ENCODE peak calls at places on chromosomes 13 and 19, in five cellular contexts. One of them, this sample, is unnamed.

GRCh38 chr19:58009666-58010301 is 7.2 kb upstream of the ZNF606 start:
- DNase-seq in transverse colon: peak; percentile 84
- DNase-seq in stomach: peak; percentile 72
- DNase-seq in upper lobe of left lung: peak; percentile 53
- DNase-seq in vagina: no peak
- DNase-seq in this sample: peak; percentile 92

GRCh38 chr13:113746143-113746525 is 12.9 kb upstream of the TMEM255B start:
- DNase-seq in transverse colon: peak; percentile 52
- DNase-seq in stomach: no peak
- DNase-seq in upper lobe of left lung: no peak
- DNase-seq in vagina: no peak
- DNase-seq in this sample: no peak

GRCh38 chr19:48490980-48491792 is 20.4 kb downstream of the LMTK3 start:
- DNase-seq in transverse colon: peak; percentile 66
- DNase-seq in stomach: peak; percentile 56
- DNase-seq in upper lobe of left lung: peak; percentile 48
- DNase-seq in vagina: no peak
- DNase-seq in this sample: peak; percentile 84

GRCh38 chr13:74868044-74868443 is 613.9 kb downstream of the TBC1D4 start:
- DNase-seq in transverse colon: no peak
- DNase-seq in stomach: no peak
- DNase-seq in upper lobe of left lung: no peak
- DNase-seq in vagina: no peak
- DNase-seq in this sample: no peak

GRCh38 chr13:50309872-50310594 is 294.8 kb downstream of the KCNRG start:
- DNase-seq in transverse colon: no peak
- DNase-seq in stomach: no peak
- DNase-seq in upper lobe of left lung: no peak
- DNase-seq in vagina: no peak
- DNase-seq in this sample: no peak

GRCh38 chr13:69292789-69293425 is 814.7 kb upstream of the ATXN8OS start:
- DNase-seq in transverse colon: no peak
- DNase-seq in stomach: no peak
- DNase-seq in upper lobe of left lung: no peak
- DNase-seq in vagina: no peak
- DNase-seq in this sample: no peak

GRCh38 chr13:57680609-57681008 is 49.1 kb downstream of the PCDH17 start:
- DNase-seq in transverse colon: no peak
- DNase-seq in stomach: no peak
- DNase-seq in upper lobe of left lung: no peak
- DNase-seq in vagina: no peak
- DNase-seq in this sample: no peak

GRCh38 chr13:46010148-46010547 is 42.4 kb downstream of the ZC3H13 start:
- DNase-seq in transverse colon: no peak
- DNase-seq in stomach: no peak
- DNase-seq in upper lobe of left lung: no peak
- DNase-seq in vagina: no peak
- DNase-seq in this sample: no peak

GRCh38 chr13:114076329-114076761 is 56.1 kb downstream of the RASA3 start:
- DNase-seq in transverse colon: no peak
- DNase-seq in stomach: no peak
- DNase-seq in upper lobe of left lung: peak; percentile 20
- DNase-seq in vagina: no peak
- DNase-seq in this sample: no peak

GRCh38 chr19:17210296-17210695 is 4.9 kb upstream of the USE1 start:
- DNase-seq in transverse colon: no peak
- DNase-seq in stomach: no peak
- DNase-seq in upper lobe of left lung: no peak
- DNase-seq in vagina: no peak
- DNase-seq in this sample: peak; percentile 64

GRCh38 chr13:44384778-44385177 is 11.2 kb downstream of the SERP2 start:
- DNase-seq in transverse colon: no peak
- DNase-seq in stomach: no peak
- DNase-seq in upper lobe of left lung: no peak
- DNase-seq in vagina: no peak
- DNase-seq in this sample: no peak

GRCh38 chr19:7904074-7905020 is 670 bp downstream of the MAP2K7 start:
- DNase-seq in transverse colon: peak; percentile 62
- DNase-seq in stomach: no peak
- DNase-seq in upper lobe of left lung: peak; percentile 36
- DNase-seq in vagina: no peak
- DNase-seq in this sample: peak; percentile 94

GRCh38 chr19:42313096-42313839 is at the start of gene TMEM145:
- DNase-seq in transverse colon: peak; percentile 41
- DNase-seq in stomach: peak; percentile 56
- DNase-seq in upper lobe of left lung: no peak
- DNase-seq in vagina: no peak
- DNase-seq in this sample: no peak

GRCh38 chr13:20945952-20946383 is 43.4 kb upstream of the XPO4 start:
- DNase-seq in transverse colon: peak; percentile 22
- DNase-seq in stomach: no peak
- DNase-seq in upper lobe of left lung: peak; percentile 31
- DNase-seq in vagina: no peak
- DNase-seq in this sample: no peak

GRCh38 chr13:23956106-23956505 is 58.8 kb upstream of the C1QTNF9B start:
- DNase-seq in transverse colon: peak; percentile 65
- DNase-seq in stomach: no peak
- DNase-seq in upper lobe of left lung: no peak
- DNase-seq in vagina: no peak
- DNase-seq in this sample: no peak

GRCh38 chr13:110820311-110820710 is 94.6 kb downstream of the ANKRD10 start:
- DNase-seq in transverse colon: no peak
- DNase-seq in stomach: no peak
- DNase-seq in upper lobe of left lung: no peak
- DNase-seq in vagina: no peak
- DNase-seq in this sample: no peak

GRCh38 chr13:28978574-28978973 is 158.4 kb downstream of the MTUS2 start:
- DNase-seq in transverse colon: no peak
- DNase-seq in stomach: no peak
- DNase-seq in upper lobe of left lung: no peak
- DNase-seq in vagina: no peak
- DNase-seq in this sample: no peak

GRCh38 chr19:19911150-19911549 is 10.4 kb downstream of the ZNF93 start:
- DNase-seq in transverse colon: no peak
- DNase-seq in stomach: no peak
- DNase-seq in upper lobe of left lung: no peak
- DNase-seq in vagina: no peak
- DNase-seq in this sample: no peak

GRCh38 chr13:85332595-85332994 is 466.6 kb downstream of the SLITRK6 start:
- DNase-seq in transverse colon: no peak
- DNase-seq in stomach: no peak
- DNase-seq in upper lobe of left lung: no peak
- DNase-seq in vagina: no peak
- DNase-seq in this sample: no peak

GRCh38 chr13:46546084-46546786 is 6.7 kb upstream of the LRCH1 start:
- DNase-seq in transverse colon: no peak
- DNase-seq in stomach: no peak
- DNase-seq in upper lobe of left lung: no peak
- DNase-seq in vagina: no peak
- DNase-seq in this sample: no peak

GRCh38 chr13:69660155-69660554 is 447.5 kb upstream of the ATXN8OS start:
- DNase-seq in transverse colon: no peak
- DNase-seq in stomach: no peak
- DNase-seq in upper lobe of left lung: no peak
- DNase-seq in vagina: no peak
- DNase-seq in this sample: no peak

GRCh38 chr13:63731896-63732295 is 2316.2 kb upstream of the PCDH20 start:
- DNase-seq in transverse colon: no peak
- DNase-seq in stomach: peak; percentile 39
- DNase-seq in upper lobe of left lung: no peak
- DNase-seq in vagina: no peak
- DNase-seq in this sample: no peak

GRCh38 chr13:112943309-112944125 is 25.5 kb upstream of the MCF2L start:
- DNase-seq in transverse colon: peak; percentile 40
- DNase-seq in stomach: peak; percentile 61
- DNase-seq in upper lobe of left lung: peak; percentile 48
- DNase-seq in vagina: no peak
- DNase-seq in this sample: peak; percentile 83

DNA sequence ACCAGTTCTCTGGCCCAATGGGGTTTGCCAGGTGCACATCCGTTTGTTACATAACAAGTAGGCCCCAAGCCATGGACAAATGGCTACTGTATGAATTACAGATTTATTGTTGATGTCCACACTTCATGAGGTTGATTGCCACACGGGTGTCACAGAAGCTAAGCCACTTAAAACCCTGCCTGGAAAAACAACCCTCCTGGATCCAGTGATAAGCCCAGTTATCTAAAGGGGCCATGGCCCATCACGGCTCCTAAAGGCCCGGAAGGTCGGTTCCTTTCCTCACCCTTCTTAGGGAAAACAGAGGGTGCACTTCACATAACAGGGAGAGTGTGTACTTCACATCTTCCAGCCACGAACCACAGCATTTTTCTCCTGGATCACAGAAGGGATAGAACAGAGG is 4.1 kb downstream of the TMEM272 start:
- DNase-seq in transverse colon: no peak
- DNase-seq in stomach: no peak
- DNase-seq in upper lobe of left lung: no peak
- DNase-seq in vagina: no peak
- DNase-seq in this sample: no peak
- TF ChIP-seq POLR2AphosphoS5 in transverse colon: no peak
- TF ChIP-seq POLR2AphosphoS5 in stomach: no peak
- TF ChIP-seq POLR2AphosphoS5 in upper lobe of left lung: no peak
- TF ChIP-seq POLR2AphosphoS5 in vagina: no peak
- TF ChIP-seq POLR2AphosphoS5 in this sample: no peak

GRCh38 chr13:27650312-27650711 is 28.6 kb downstream of the POLR1D start:
- DNase-seq in transverse colon: no peak
- DNase-seq in stomach: no peak
- DNase-seq in upper lobe of left lung: no peak
- DNase-seq in vagina: no peak
- DNase-seq in this sample: no peak
- H3K4me1 ChIP-seq in transverse colon: peaks cover 2% of the 10 kb centered on the region
- H3K4me1 ChIP-seq in stomach: no peaks in the 10 kb centered on the region
- H3K4me1 ChIP-seq in upper lobe of left lung: no peaks in the 10 kb centered on the region
- H3K4me1 ChIP-seq in vagina: peaks cover 19% of the 10 kb centered on the region
- H3K4me1 ChIP-seq in this sample: no peaks in the 10 kb centered on the region

DNA sequence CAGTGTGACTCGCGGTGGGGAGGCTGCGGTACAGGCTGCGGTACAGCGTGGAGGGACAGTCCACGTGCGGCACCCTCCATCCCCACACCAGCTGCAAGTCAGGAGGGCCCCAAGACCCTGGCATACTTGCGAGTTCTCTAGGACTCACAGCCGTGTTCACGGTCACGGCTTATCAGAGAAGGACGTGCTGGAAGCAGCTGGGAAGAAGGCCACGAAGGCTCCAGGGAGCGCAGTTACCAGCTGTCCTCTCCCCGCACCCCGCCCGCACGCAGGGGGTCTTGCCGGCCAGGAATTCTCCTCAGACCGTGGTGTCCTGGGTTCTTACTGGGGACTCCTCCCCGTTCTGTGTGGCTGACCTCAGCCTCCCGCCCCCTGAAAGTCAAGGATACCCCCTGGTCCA is 6.2 kb downstream of the ZNF444 start:
- DNase-seq in transverse colon: no peak
- DNase-seq in stomach: no peak
- DNase-seq in upper lobe of left lung: no peak
- DNase-seq in vagina: no peak
- DNase-seq in this sample: no peak
- TF ChIP-seq CTCF in transverse colon: no peak
- TF ChIP-seq CTCF in stomach: no peak
- TF ChIP-seq CTCF in upper lobe of left lung: no peak
- TF ChIP-seq CTCF in vagina: no peak
- TF ChIP-seq CTCF in this sample: no peak

GRCh38 chr13:32986552-32986951 is 29.7 kb upstream of the KL start:
- DNase-seq in transverse colon: no peak
- DNase-seq in stomach: no peak
- DNase-seq in upper lobe of left lung: no peak
- DNase-seq in vagina: no peak
- DNase-seq in this sample: no peak

GRCh38 chr13:32984857-32985626 is 31.2 kb upstream of the KL start:
- DNase-seq in transverse colon: peak; percentile 18
- DNase-seq in stomach: peak; percentile 39
- DNase-seq in upper lobe of left lung: no peak
- DNase-seq in vagina: no peak
- DNase-seq in this sample: no peak

GRCh38 chr13:32989331-32989730 is 26.9 kb upstream of the KL start:
- DNase-seq in transverse colon: no peak
- DNase-seq in stomach: no peak
- DNase-seq in upper lobe of left lung: no peak
- DNase-seq in vagina: no peak
- DNase-seq in this sample: no peak

GRCh38 chr13:32987462-32987861 is 28.8 kb upstream of the KL start:
- DNase-seq in transverse colon: no peak
- DNase-seq in stomach: no peak
- DNase-seq in upper lobe of left lung: no peak
- DNase-seq in vagina: no peak
- DNase-seq in this sample: no peak

DNA sequence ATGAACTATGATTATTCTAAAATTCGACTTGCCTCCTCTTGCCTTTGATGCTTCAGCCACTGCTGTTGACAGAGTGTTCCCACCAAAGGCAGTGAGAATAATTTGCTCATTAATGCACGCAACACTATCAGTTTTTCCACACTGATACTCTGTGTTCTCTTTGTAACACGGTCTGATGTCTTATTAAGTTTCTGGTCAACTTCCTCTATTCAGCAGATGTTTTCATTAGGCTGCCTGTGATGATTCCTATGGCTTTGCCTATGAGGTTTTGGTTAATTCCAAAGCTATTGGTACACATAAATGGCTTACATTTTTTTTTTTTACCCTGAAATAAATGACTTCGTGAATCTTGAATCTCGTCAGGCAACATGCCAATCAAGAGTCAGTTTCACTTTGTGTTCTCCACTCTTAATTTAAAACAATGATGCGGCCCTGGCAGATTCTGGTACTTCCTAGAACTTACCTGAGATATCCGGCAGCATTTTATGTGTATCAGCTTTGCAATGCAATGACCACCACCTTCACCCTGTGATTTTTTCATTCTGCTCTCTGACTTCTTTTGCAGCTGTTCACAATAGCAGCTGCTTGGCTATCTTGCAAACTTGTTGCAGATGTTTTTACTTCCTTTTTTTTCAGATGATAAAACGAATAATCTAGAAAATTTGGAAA is 27.5 kb upstream of the KL start:
- DNase-seq in transverse colon: no peak
- DNase-seq in stomach: no peak
- DNase-seq in upper lobe of left lung: no peak
- DNase-seq in vagina: no peak
- DNase-seq in this sample: no peak
- TF ChIP-seq POLR2AphosphoS5 in transverse colon: no peak
- TF ChIP-seq POLR2AphosphoS5 in stomach: no peak
- TF ChIP-seq POLR2AphosphoS5 in upper lobe of left lung: no peak
- TF ChIP-seq POLR2AphosphoS5 in vagina: no peak
- TF ChIP-seq POLR2AphosphoS5 in this sample: no peak

GRCh38 chr19:1097810-1098176 is 2.6 kb upstream of the POLR2E start:
- DNase-seq in transverse colon: no peak
- DNase-seq in stomach: no peak
- DNase-seq in upper lobe of left lung: peak; percentile 82
- DNase-seq in vagina: no peak
- DNase-seq in this sample: no peak
- H3K4me1 ChIP-seq in transverse colon: peaks cover 20% of the 10 kb centered on the region
- H3K4me1 ChIP-seq in stomach: peaks cover 54% of the 10 kb centered on the region
- H3K4me1 ChIP-seq in upper lobe of left lung: peaks cover 76% of the 10 kb centered on the region
- H3K4me1 ChIP-seq in vagina: peaks cover 62% of the 10 kb centered on the region
- H3K4me1 ChIP-seq in this sample: peaks cover 92% of the 10 kb centered on the region

This sample was measured in spleen.